ENCODE peak calls at places on chromosomes 5 and 9, in four cellular contexts. D, U, K and S are unnamed samples.

GRCh38 chr5:59380350-59380951 is 513.1 kb downstream of the PDE4D start:
- DNase-seq in K (peak; percentile 7), U (peak; percentile 76), D (peak; percentile 71), S (peak; percentile 71)

GRCh38 chr5:145407300-145408047 is 427.7 kb downstream of the PRELID2 start:
- DNase-seq in D (no peak), U (peak; percentile 25), K (no peak), S (no peak)

GRCh38 chr9:137760426-137760825 is 117.2 kb upstream of the CACNA1B start:
- DNase-seq in U (no peak), K (no peak), D (peak; percentile 13), S (no peak)

GRCh38 chr5:146290318-146290717 is 48.3 kb upstream of the POU4F3 start:
- DNase-seq in K (no peak), D (peak; percentile 7), U (no peak), S (no peak)

GRCh38 chr9:116027096-116027495 is 126.5 kb upstream of the PAPPA start:
- DNase-seq in K (no peak), U (no peak), D (peak; percentile 45), S (no peak)

GRCh38 chr9:15211160-15211993 is 95.6 kb downstream of the TTC39B start:
- DNase-seq in D (peak; percentile 79), U (peak; percentile 30), K (peak; percentile 32), S (peak; percentile 80)

GRCh38 chr9:135505406-135506187 is 5.1 kb downstream of the MRPS2 start:
- DNase-seq in D (no peak), K (no peak), U (no peak), S (no peak)

GRCh38 chr5:54013556-54014157 is 296.7 kb downstream of the ARL15 start:
- DNase-seq in U (no peak), D (peak; percentile 90), K (peak; percentile 50), S (peak; percentile 32)

GRCh38 chr9:125659954-125660353 is 47.1 kb downstream of the MAPKAP1 start:
- DNase-seq in D (peak; percentile 90), U (no peak), K (no peak), S (peak; percentile 62)

GRCh38 chr9:134864821-134865190 is 15.8 kb upstream of the FCN2 start:
- DNase-seq in D (no peak), U (no peak), K (no peak), S (no peak)

GRCh38 chr5:146706321-146706972 is 172.1 kb downstream of the PPP2R2B start:
- DNase-seq in D (no peak), U (no peak), K (no peak), S (no peak)

GRCh38 chr5:43658499-43658898 is 55.5 kb downstream of the NNT start:
- DNase-seq in K (no peak), U (no peak), D (peak; percentile 94), S (no peak)

GRCh38 chr5:81251922-81252321 is 18.8 kb downstream of the CKMT2 start:
- DNase-seq in D (no peak), U (no peak), K (no peak), S (no peak)

GRCh38 chr5:71658916-71659661 is 60.0 kb upstream of the CARTPT start:
- DNase-seq in K (peak; percentile 36), D (no peak), U (no peak), S (peak; percentile 41)

GRCh38 chr9:75992480-75993206 is 102.2 kb downstream of the PCSK5 start:
- DNase-seq in D (no peak), U (no peak), K (no peak), S (no peak)

GRCh38 chr9:84723426-84723825 is 53.9 kb downstream of the NTRK2 start:
- DNase-seq in D (no peak), U (no peak), K (no peak), S (no peak)

GRCh38 chr9:127778280-127779135 is at the start of gene SH2D3C:
- DNase-seq in K (peak; percentile 46), D (no peak), U (no peak), S (no peak)

GRCh38 chr5:10563132-10563939 is 534 bp upstream of the ANKRD33B start:
- DNase-seq in K (peak; percentile 86), D (peak; percentile 45), U (no peak), S (no peak)

GRCh38 chr5:131389096-131389868 is 125.4 kb downstream of the CDC42SE2 start:
- DNase-seq in D (no peak), K (no peak), U (no peak), S (no peak)

GRCh38 chr5:123087173-123088030 is 1.6 kb upstream of the PRDM6 start:
- DNase-seq in D (no peak), K (no peak), U (no peak), S (peak; percentile 14)

GRCh38 chr9:16753256-16753655 is 117.2 kb downstream of the BNC2 start:
- DNase-seq in K (no peak), U (no peak), D (no peak), S (no peak)

DNA sequence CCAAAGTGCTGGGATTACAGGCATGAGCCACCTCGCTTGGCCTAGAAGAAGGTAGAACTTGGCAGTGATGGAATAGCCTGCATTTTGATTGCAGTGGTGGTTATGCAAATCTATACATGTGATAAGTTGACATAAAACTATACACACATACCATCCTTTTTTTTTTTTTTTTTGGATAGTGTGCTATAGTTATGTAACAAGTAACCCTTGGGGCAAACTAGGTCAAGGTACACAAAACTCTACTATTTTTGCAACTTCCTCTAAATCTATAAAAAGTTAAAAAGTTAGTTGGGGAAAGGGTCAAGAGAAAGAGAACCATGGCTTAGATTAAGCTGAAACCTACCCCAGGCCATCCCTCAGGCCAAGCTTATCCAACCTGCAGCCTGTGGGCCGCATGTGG is 11.1 kb downstream of the TRIM14 start:
- DNase-seq in D (no peak), U (no peak), K (no peak), S (no peak)
- H3K9ac ChIP-seq in D (no peak overlapping the region), U (peak overlapping the region; percentile 61), K (no peak overlapping the region), S (no peak overlapping the region)

GRCh38 chr5:7608772-7609171 is 212.8 kb downstream of the ADCY2 start:
- DNase-seq in D (no peak), U (no peak), K (no peak), S (no peak)

GRCh38 chr5:7606840-7607453 is 211.0 kb downstream of the ADCY2 start:
- DNase-seq in K (no peak), D (no peak), U (no peak), S (no peak)
- TF ChIP-seq FOS in K (no peak), D (no peak), U (no peak), S (no peak)

GRCh38 chr5:14158890-14159666 is 15.9 kb downstream of the TRIO start:
- DNase-seq in D (no peak), K (no peak), U (no peak), S (no peak)

GRCh38 chr5:14155730-14156129 is 12.6 kb downstream of the TRIO start:
- DNase-seq in K (no peak), D (no peak), U (no peak), S (no peak)

GRCh38 chr5:14155075-14155474 is 11.9 kb downstream of the TRIO start:
- DNase-seq in D (no peak), U (no peak), K (no peak), S (no peak)

GRCh38 chr5:14157494-14157782 is 14.3 kb downstream of the TRIO start:
- DNase-seq in D (no peak), K (no peak), U (no peak), S (no peak)

GRCh38 chr5:14156611-14157493 is 13.7 kb downstream of the TRIO start:
- DNase-seq in K (no peak), D (peak; percentile 99), U (peak; percentile 67), S (peak; percentile 91)
- H3K9ac ChIP-seq in K (no peak overlapping the region), D (peak overlapping the region; percentile 90), U (peak overlapping the region; percentile 42), S (peak overlapping the region; percentile 89)

DNA sequence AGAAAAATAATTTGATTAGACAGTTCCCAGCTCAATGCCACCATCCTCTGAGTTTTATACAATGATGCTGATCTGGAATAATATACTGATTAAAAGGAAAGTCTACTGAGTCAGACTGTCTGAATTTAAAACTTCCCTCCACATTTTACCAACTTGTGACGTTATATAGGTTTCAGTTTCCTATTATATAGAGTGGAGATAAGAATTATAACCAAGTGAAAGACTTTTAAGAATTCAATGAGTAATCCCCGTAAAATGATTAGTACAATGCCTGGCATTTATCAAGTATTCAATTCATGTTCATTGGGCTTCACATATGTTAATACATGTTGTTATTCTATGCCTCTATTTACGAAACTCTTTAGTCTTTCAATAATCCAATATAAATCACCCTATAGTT is 166.0 kb downstream of the CDH9 start:
- DNase-seq in K (no peak), D (no peak), U (no peak), S (no peak)
- TF ChIP-seq FOS in K (no peak), D (no peak), U (no peak), S (no peak)

DNA sequence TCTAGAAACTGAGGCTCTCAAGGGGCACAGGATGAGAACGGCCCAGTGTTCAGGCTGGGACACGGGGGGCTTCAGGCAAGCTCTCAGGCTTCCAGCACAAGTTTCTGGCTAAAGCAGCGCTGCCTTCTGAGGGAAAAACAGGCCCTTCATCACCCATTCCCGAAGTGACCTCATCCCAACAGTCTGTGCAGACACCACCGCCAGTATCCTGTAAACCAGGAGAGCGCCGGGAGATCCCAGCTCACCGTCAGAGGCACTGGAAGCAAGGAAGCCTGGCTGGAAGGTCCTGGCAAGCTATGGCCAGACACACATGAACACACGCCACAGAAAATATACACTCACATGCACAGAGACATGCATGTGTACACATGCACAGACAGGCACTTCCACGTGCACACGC is 8.8 kb downstream of the SLC12A7 start:
- DNase-seq in D (peak; percentile 31), K (no peak), U (no peak), S (no peak)
- H3K9ac ChIP-seq in D (no peak overlapping the region), K (no peak overlapping the region), U (no peak overlapping the region), S (no peak overlapping the region)

DNA sequence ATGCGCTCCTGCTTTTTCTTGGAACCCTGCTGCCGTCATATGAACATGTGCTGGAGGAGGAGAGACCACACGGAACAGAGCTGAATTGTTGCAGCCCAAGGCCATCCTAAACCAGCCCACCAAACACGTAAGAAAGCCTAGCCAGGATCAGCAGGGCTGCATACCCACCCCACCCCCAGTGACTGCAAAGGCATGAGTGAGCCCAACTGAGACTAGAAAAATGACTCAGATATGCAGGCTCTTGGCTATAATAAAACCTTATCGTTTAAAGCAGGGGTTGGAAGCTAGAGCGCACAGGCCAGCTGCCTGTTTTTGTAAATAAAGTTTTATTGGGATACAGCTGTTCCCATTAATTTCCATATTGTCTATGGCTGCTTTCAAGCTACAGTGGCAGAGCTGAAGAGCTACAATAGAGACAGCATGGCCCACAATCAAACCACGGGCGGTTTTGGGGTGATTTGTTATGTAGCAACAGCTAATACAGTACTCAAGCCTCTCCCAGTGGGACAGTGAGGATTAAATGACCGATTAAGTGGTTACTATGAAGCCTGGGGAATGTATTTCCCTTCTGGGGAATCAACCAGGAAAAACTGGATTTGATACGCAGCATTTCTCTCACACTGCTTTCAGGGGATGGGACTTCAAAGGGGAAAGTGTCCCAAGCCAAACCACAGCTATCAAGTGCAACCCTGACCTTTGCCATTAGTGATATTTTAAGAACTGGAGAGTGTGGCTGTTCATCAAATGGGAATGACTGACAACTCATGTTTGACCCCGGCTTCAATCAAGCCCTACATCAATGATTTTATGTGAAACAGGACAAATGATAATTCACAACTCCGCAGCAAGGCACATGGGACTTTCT is 6.3 kb downstream of the SHB start:
- DNase-seq in U (no peak), K (peak; percentile 63), D (peak; percentile 84), S (no peak)
- TF ChIP-seq FOS in U (no peak), K (no peak), D (no peak), S (no peak)

DNA sequence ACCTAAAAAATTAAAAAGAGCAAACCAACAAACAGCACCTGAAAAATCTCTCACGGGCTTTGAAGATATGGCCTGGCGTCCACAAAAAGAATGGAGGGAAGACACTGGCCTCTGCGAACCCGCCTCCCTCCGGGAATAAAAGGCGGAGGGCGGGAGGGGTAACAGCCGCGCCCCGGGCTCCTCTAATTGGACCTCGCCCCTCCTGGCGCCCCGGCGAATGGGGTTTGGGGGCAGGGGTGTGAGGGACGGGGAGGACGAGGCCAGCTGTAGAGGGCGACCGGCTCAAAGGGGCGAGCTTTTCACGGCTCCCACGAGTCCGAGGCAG is 753 bp downstream of the FANCC start:
- DNase-seq in K (peak; percentile 82), U (no peak), D (peak; percentile 50), S (peak; percentile 58)
- H3K9ac ChIP-seq in K (peak overlapping the region; percentile 99), U (peak overlapping the region; percentile 86), D (peak overlapping the region; percentile 96), S (peak overlapping the region; percentile 97)